ENCODE peak calls at places on chromosomes 4 and X, in seven cellular contexts. X, D, I, C, G, B and R are unnamed samples.

GRCh38 chrX:108165349-108166111 is 74.0 kb downstream of the ATG4A start:
- DNase-seq in C (no peak), X (no peak), I (peak; percentile 48), G (no peak), B (peak; percentile 32), D (no peak), R (no peak)

GRCh38 chrX:333611-334311 is 15.2 kb upstream of the GTPBP6 start:
- DNase-seq in G (no peak), I (no peak), C (no peak), D (no peak), X (no peak), B (no peak), R (no peak)

GRCh38 chr4:95294291-95294690 is 254.5 kb downstream of the UNC5C start:
- DNase-seq in G (no peak), D (no peak), I (no peak), B (no peak), C (no peak), X (no peak), R (no peak)

GRCh38 chrX:11787564-11787963 is 29.5 kb downstream of the MSL3 start:
- DNase-seq in G (peak; percentile 39), C (peak; percentile 39), I (peak; percentile 77), B (peak; percentile 40), D (peak; percentile 37), X (no peak), R (peak; percentile 28)

GRCh38 chrX:21700289-21700688 is 42.2 kb upstream of the KLHL34 start:
- DNase-seq in G (no peak), C (no peak), B (no peak), I (no peak), D (no peak), X (no peak), R (no peak)

GRCh38 chr4:126268106-126268505 is 953.4 kb downstream of the FAT4 start:
- DNase-seq in X (no peak), D (no peak), B (no peak), I (no peak), G (no peak), C (no peak), R (no peak)

GRCh38 chrX:17081535-17081934 is 135.1 kb downstream of the REPS2 start:
- DNase-seq in I (no peak), B (no peak), C (no peak), X (no peak), G (no peak), D (no peak), R (peak; percentile 4)

GRCh38 chr4:158813113-158813512 is 44.3 kb downstream of the FNIP2 start:
- DNase-seq in I (no peak), B (no peak), C (no peak), X (no peak), G (no peak), D (no peak), R (no peak)

GRCh38 chrX:56784666-56785065 is 55.6 kb downstream of the NBDY start:
- DNase-seq in X (no peak), D (peak; percentile 8), G (no peak), C (no peak), I (no peak), B (no peak), R (no peak)

GRCh38 chr4:13966241-13967195 is 339.0 kb upstream of the BOD1L1 start:
- DNase-seq in G (no peak), X (no peak), B (no peak), I (no peak), D (no peak), C (no peak), R (no peak)

GRCh38 chr4:39713691-39714090 is 15.8 kb downstream of the UBE2K start:
- DNase-seq in B (no peak), I (no peak), C (no peak), D (no peak), X (no peak), G (no peak), R (peak; percentile 30)

GRCh38 chr4:163367651-163368050 is 24.0 kb downstream of the NPY5R start:
- DNase-seq in I (no peak), D (no peak), C (no peak), G (no peak), B (no peak), X (no peak), R (no peak)

GRCh38 chrX:42149281-42149680 is 225.9 kb upstream of the CASK start:
- DNase-seq in G (no peak), D (no peak), X (no peak), I (no peak), B (no peak), C (no peak), R (no peak)

GRCh38 chrX:134484039-134484438 is 24.1 kb downstream of the HPRT1 start:
- DNase-seq in B (no peak), X (no peak), G (no peak), D (no peak), C (no peak), I (no peak), R (no peak)

GRCh38 chrX:11724122-11725017 is 33.7 kb upstream of the MSL3 start:
- DNase-seq in I (no peak), D (no peak), X (no peak), B (no peak), G (no peak), C (peak; percentile 4), R (no peak)

GRCh38 chr4:89939464-89939863 is 44.8 kb downstream of the MMRN1 start:
- DNase-seq in I (no peak), D (no peak), G (no peak), C (no peak), X (no peak), B (no peak), R (no peak)

GRCh38 chrX:38649227-38649626 is 87.9 kb downstream of the TSPAN7 start:
- DNase-seq in B (no peak), D (no peak), X (no peak), G (no peak), C (no peak), I (no peak), R (no peak)

GRCh38 chr4:150089732-150090131 is 11.5 kb downstream of the DCLK2 start:
- DNase-seq in I (no peak), D (no peak), C (no peak), X (no peak), B (no peak), G (no peak), R (no peak)

GRCh38 chrX:154532690-154533089 is 14.0 kb downstream of the G6PD start:
- DNase-seq in C (no peak), D (no peak), B (no peak), X (no peak), I (no peak), G (no peak), R (no peak)
- H3K27me3 ChIP-seq in C (no peaks in the 10 kb centered on the region), D (no peaks in the 10 kb centered on the region), B (no peaks in the 10 kb centered on the region), X (no peaks in the 10 kb centered on the region), I (no peaks in the 10 kb centered on the region), G (no peaks in the 10 kb centered on the region), R (no peaks in the 10 kb centered on the region)

GRCh38 chr4:184283659-184284335 is 66.1 kb upstream of the ENPP6 start:
- DNase-seq in I (no peak), B (no peak), C (peak; percentile 20), G (no peak), X (no peak), D (no peak), R (no peak)

GRCh38 chr4:184281231-184282139 is 63.8 kb upstream of the ENPP6 start:
- DNase-seq in C (peak; percentile 2), G (no peak), I (no peak), B (no peak), D (no peak), X (no peak), R (no peak)

GRCh38 chr4:184280591-184281071 is 63.0 kb upstream of the ENPP6 start:
- DNase-seq in G (no peak), C (peak; percentile 2), D (no peak), X (no peak), B (no peak), I (no peak), R (no peak)

GRCh38 chr4:184282895-184283654 is 65.4 kb upstream of the ENPP6 start:
- DNase-seq in I (no peak), C (peak; percentile 2), D (no peak), X (no peak), B (no peak), G (no peak), R (no peak)

GRCh38 chr4:184282251-184282713 is 64.6 kb upstream of the ENPP6 start:
- DNase-seq in C (peak; percentile 60), I (no peak), B (peak; percentile 63), G (no peak), X (no peak), D (peak; percentile 68), R (no peak)
- TF ChIP-seq POLR2A in C (no peak), I (no peak), B (no peak), G (no peak), X (no peak), D (no peak), R (no peak)

GRCh38 chr4:139555073-139555704 is 830 bp downstream of the SETD7 start:
- DNase-seq in B (peak; percentile 86), C (peak; percentile 93), X (peak; percentile 85), I (peak; percentile 89), D (peak; percentile 92), G (peak; percentile 93), R (peak; percentile 90)

GRCh38 chr4:139552908-139553307 is 3.1 kb downstream of the SETD7 start:
- DNase-seq in G (no peak), B (no peak), D (peak; percentile 48), X (no peak), I (no peak), C (no peak), R (peak; percentile 17)

GRCh38 chr4:139552506-139552905 is 3.5 kb downstream of the SETD7 start:
- DNase-seq in B (no peak), I (no peak), G (no peak), D (no peak), C (no peak), X (no peak), R (no peak)

GRCh38 chr4:139554726-139555072 is 1.3 kb downstream of the SETD7 start:
- DNase-seq in I (no peak), G (no peak), B (no peak), X (no peak), C (no peak), D (no peak), R (no peak)

DNA sequence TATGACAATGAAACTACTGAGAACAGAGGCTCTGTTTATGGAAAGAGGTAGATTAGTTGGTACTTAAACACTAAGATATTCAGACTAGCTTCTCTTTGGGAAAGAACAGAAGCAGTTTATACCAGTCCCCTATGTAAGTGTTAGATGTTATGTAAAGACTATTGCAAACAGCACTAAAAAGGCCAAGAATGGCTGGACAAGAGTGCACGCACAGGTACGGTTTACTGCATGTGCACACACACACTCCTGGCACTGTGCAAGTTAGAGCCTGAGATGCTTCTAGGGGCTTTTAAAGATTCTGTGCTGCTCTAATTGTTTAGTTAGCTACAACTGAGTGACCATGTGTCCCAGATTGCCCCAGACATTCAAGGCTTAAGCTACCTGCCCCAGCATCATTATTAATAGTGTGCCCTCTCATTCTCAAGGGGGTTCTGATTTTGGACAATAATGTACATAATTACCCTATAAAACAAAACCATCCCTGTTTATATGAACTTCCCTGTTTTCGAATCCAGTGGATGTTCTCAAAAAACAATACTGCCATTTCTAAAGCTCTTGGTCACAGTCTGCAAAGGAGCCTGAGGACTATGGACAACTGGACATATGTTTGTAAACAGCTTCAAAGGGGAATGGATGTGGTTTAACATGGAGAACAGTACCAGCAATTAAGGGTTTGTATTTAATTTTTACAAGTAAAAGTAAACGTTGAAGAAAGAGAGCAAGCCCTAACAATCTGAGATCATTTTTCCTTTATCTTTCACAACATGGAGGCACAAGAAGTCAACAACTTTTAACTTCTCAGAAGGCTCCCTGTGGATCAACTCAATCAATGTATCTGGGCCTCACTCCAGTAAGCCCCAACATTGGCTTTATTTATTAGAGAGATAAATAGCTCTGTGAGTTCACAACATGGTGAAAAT is 2.0 kb downstream of the SETD7 start:
- DNase-seq in C (no peak), X (no peak), G (no peak), D (no peak), I (no peak), B (no peak), R (no peak)
- H3K27me3 ChIP-seq in C (no peaks in the 10 kb centered on the region), X (no peaks in the 10 kb centered on the region), G (no peaks in the 10 kb centered on the region), D (no peaks in the 10 kb centered on the region), I (no peaks in the 10 kb centered on the region), B (no peaks in the 10 kb centered on the region), R (no peaks in the 10 kb centered on the region)

GRCh38 chr4:2291705-2292651 is 30.1 kb upstream of the MXD4 start:
- DNase-seq in B (no peak), I (peak; percentile 25), D (peak; percentile 11), G (no peak), C (no peak), X (peak; percentile 49), R (no peak)
- TF ChIP-seq POLR2A in B (no peak), I (no peak), D (no peak), G (no peak), C (no peak), X (no peak), R (no peak)